ENCODE peak calls at places on chromosomes 12 and 14, in four cellular contexts. One of them, this sample, is unnamed.

GRCh38 chr14:20680363-20680762 is 4.0 kb upstream of the RNASE4 start:
- DNase-seq in A549: no peak
- DNase-seq in prostate gland: no peak
- DNase-seq in IMR-90: no peak
- DNase-seq in this sample: no peak

GRCh38 chr12:6183689-6184441 is 16.3 kb upstream of the CD9 start:
- DNase-seq in A549: no peak
- DNase-seq in prostate gland: no peak
- DNase-seq in IMR-90: peak
- DNase-seq in this sample: peak

GRCh38 chr12:122116707-122117535 is 38.4 kb downstream of the MLXIP start:
- DNase-seq in A549: peak
- DNase-seq in prostate gland: no peak
- DNase-seq in IMR-90: no peak
- DNase-seq in this sample: no peak

GRCh38 chr12:20985399-20985798 is 145.6 kb upstream of the SLCO1B1 start:
- DNase-seq in A549: no peak
- DNase-seq in prostate gland: no peak
- DNase-seq in IMR-90: no peak
- DNase-seq in this sample: no peak

GRCh38 chr14:78902010-78902623 is 731.9 kb downstream of the NRXN3 start:
- DNase-seq in A549: peak
- DNase-seq in prostate gland: peak
- DNase-seq in IMR-90: peak
- DNase-seq in this sample: peak

GRCh38 chr12:132563911-132564310 is 46.5 kb downstream of the LRCOL1 start:
- DNase-seq in A549: no peak
- DNase-seq in prostate gland: no peak
- DNase-seq in IMR-90: no peak
- DNase-seq in this sample: peak

GRCh38 chr14:60657609-60657983 is 8.3 kb upstream of the SIX1 start:
- DNase-seq in A549: no peak
- DNase-seq in prostate gland: no peak
- DNase-seq in IMR-90: no peak
- DNase-seq in this sample: no peak

GRCh38 chr14:93007225-93007997 is 84.5 kb downstream of the CHGA start:
- DNase-seq in A549: peak
- DNase-seq in prostate gland: no peak
- DNase-seq in IMR-90: peak
- DNase-seq in this sample: peak

GRCh38 chr12:53211476-53212381 is 4.7 kb upstream of the ITGB7 start:
- DNase-seq in A549: peak
- DNase-seq in prostate gland: no peak
- DNase-seq in IMR-90: no peak
- DNase-seq in this sample: no peak

GRCh38 chr12:90868626-90869025 is 86.3 kb downstream of the CCER1 start:
- DNase-seq in A549: no peak
- DNase-seq in prostate gland: no peak
- DNase-seq in IMR-90: no peak
- DNase-seq in this sample: no peak

GRCh38 chr14:101134161-101134631 is 230.7 kb upstream of the RTL1 start:
- DNase-seq in A549: no peak
- DNase-seq in prostate gland: peak
- DNase-seq in IMR-90: no peak
- DNase-seq in this sample: no peak

GRCh38 chr14:99529899-99530298 is 48.7 kb downstream of the CCNK start:
- DNase-seq in A549: no peak
- DNase-seq in prostate gland: no peak
- DNase-seq in IMR-90: peak
- DNase-seq in this sample: no peak

GRCh38 chr14:90970167-90970600 is 90.3 kb downstream of the RPS6KA5 start:
- DNase-seq in A549: peak
- DNase-seq in prostate gland: no peak
- DNase-seq in IMR-90: peak
- DNase-seq in this sample: no peak

GRCh38 chr14:22320353-22320733 is 268.7 kb downstream of the DAD1 start:
- DNase-seq in A549: no peak
- DNase-seq in prostate gland: no peak
- DNase-seq in IMR-90: no peak
- DNase-seq in this sample: no peak

GRCh38 chr12:54479421-54479820 is 6.0 kb upstream of the GTSF1 start:
- DNase-seq in A549: no peak
- DNase-seq in prostate gland: no peak
- DNase-seq in IMR-90: peak
- DNase-seq in this sample: no peak

GRCh38 chr12:26576266-26576665 is 256.7 kb downstream of the ITPR2 start:
- DNase-seq in A549: no peak
- DNase-seq in prostate gland: no peak
- DNase-seq in IMR-90: no peak
- DNase-seq in this sample: no peak

DNA sequence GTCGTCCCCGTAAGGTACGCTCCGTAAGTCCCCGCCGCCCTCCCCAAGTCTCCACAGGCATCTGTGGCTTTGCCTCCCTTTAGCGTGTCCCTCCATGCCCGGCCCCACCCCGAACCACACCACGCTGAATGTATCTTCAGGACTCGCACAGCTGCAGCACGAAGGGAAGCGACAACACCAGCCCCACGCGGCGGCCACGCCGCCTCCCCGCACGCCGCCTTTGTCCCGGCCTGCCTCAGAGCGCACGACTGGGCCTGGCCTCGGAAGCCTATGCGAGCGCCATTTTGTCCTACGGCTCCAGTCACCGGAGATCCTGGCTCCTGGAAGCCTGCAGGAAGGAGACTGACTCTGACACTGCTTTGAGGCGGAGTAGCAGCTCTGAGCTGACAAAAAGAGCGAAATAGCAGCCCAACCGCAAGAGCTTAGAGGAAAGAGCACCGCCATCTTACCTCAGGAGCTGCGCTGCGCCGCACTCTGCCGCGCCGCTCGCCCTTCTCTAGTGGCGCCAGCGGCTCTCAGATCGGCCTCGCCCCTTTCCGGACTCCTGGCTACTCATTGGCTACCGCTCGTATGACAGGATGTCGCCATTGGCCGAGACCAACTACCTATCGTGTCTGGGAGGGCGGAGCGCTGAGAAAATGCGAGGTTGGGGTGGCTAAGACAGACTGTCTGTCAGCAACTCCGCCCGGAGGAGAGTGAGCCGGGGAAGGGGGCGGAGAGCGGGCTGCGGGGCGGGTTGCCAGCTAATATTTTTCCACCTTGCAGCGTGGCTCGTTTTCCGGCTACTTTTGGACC is at the start of gene KANSL2:
- DNase-seq in A549: peak
- DNase-seq in prostate gland: peak
- DNase-seq in IMR-90: peak
- DNase-seq in this sample: peak
- TF ChIP-seq POLR2A in A549: peak
- TF ChIP-seq POLR2A in prostate gland: peak
- TF ChIP-seq POLR2A in IMR-90: peak
- TF ChIP-seq POLR2A in this sample: peak

GRCh38 chr14:23636317-23637211 is at the start of gene DHRS2:
- DNase-seq in A549: no peak
- DNase-seq in prostate gland: no peak
- DNase-seq in IMR-90: no peak
- DNase-seq in this sample: no peak
- TF ChIP-seq POLR2A in A549: no peak
- TF ChIP-seq POLR2A in prostate gland: no peak
- TF ChIP-seq POLR2A in IMR-90: no peak
- TF ChIP-seq POLR2A in this sample: no peak

DNA sequence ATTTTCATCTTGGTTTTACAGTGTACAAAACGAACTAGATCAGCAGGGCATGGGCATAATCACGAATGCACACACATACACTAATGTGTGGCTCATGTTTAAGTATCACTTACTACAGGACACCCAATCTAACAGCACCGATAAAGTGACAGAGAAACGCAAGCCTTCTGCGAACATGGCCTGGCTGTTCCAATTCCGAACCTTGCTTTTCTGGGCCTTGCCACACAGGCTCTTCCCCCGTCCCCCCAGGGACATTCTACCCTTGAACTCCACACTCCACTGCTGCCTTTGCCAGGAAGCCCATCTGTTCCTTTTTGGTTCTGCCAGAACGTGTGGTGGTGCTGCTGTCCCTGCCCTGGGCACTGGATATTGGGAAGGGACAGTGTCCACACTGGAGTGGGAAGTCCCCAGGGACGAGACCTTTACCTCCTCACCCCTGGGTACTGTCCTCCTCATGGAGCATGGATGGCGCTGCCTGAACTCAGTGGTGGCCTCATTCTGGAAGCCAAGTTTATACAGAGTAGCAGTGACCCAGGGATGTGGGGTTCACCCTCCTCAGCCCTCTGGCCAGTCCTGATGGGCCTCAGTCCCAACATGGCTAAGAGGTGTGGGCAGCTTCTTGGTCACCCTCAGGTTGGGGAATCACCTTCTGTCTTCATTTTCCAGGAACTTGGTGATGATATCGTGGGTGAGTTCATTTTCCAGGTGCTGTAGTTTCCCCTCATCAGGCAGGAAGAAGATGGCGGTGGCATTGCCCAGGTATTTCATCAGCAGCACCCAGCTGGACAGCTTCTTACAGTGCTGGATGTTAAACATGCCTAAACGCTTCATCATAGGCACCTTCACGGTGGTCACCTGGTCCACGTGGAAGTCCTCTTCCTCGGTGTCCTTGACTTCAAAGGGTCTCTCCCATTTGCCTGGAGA is 7.9 kb downstream of the SERPINA1 start:
- DNase-seq in A549: no peak
- DNase-seq in prostate gland: no peak
- DNase-seq in IMR-90: no peak
- DNase-seq in this sample: no peak
- TF ChIP-seq POLR2A in A549: no peak
- TF ChIP-seq POLR2A in prostate gland: no peak
- TF ChIP-seq POLR2A in IMR-90: no peak
- TF ChIP-seq POLR2A in this sample: no peak

GRCh38 chr14:24416932-24417619 is 12.4 kb downstream of the CBLN3 start:
- DNase-seq in A549: no peak
- DNase-seq in prostate gland: no peak
- DNase-seq in IMR-90: no peak
- DNase-seq in this sample: peak

GRCh38 chr14:24416254-24416931 is 13.1 kb downstream of the CBLN3 start:
- DNase-seq in A549: no peak
- DNase-seq in prostate gland: no peak
- DNase-seq in IMR-90: no peak
- DNase-seq in this sample: no peak

GRCh38 chr14:24415421-24416253 is 13.8 kb downstream of the CBLN3 start:
- DNase-seq in A549: no peak
- DNase-seq in prostate gland: no peak
- DNase-seq in IMR-90: no peak
- DNase-seq in this sample: peak

GRCh38 chr14:24417832-24418491 is 11.5 kb downstream of the CBLN3 start:
- DNase-seq in A549: no peak
- DNase-seq in prostate gland: no peak
- DNase-seq in IMR-90: no peak
- DNase-seq in this sample: no peak

DNA sequence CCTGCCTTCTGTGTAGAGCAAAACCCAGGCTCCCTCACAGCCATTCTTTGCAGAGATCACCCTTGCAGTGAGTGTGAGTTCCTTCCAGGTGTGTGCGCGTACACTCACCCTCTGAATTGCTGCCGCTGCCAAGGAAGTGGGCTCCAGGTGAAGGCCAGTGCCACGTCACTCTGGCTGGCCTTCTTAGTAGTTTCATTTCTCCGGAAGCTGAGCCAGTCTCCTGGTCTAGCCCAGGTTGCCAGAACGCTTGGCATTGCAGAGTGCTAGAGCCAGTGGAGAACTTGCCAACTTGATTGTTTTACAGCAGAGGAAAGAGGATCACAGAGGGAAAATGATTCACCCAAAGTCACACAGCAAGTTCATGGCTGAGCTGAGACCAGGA is 11.0 kb downstream of the CBLN3 start:
- DNase-seq in A549: no peak
- DNase-seq in prostate gland: no peak
- DNase-seq in IMR-90: no peak
- DNase-seq in this sample: no peak
- TF ChIP-seq POLR2A in A549: no peak
- TF ChIP-seq POLR2A in prostate gland: no peak
- TF ChIP-seq POLR2A in IMR-90: no peak
- TF ChIP-seq POLR2A in this sample: no peak

DNA sequence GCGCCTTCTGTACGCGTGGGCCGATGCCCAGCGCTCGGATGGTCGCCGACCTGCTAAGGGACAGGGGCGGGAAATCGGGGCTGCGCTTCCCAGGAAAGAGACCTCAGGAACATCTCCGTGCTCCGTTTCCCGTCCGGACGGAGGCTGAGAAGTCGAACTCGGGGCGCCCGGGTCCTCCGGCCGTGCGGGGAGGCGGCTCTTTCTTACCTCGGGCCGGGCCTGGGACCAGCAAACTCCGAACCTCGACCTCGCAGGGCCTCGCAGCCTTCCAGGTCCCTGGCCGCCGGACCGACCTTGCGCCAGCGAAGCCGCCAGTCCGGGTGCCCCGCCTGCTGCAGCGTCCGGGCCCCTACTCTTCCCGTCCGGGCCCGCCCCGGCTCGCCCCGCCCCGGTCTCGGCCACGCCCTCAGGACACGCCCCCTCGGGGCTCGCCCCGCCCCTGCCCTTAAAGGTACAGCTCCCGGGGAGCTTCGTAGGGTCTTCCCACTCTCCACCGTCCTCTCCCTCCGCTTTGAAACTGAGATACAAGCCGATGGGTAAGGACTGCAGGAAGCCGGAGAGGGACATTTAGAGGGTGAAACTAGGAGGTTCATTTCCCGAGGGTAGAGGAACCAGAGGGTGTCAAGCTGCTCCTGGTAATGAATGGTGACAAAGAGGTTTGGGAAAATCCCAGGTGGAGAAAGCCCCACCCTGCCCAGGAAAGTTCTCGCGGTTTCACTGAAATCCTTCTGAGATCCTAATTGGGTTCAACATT is at the start of gene SLC8B1:
- DNase-seq in A549: peak
- DNase-seq in prostate gland: peak
- DNase-seq in IMR-90: peak
- DNase-seq in this sample: peak
- TF ChIP-seq POLR2A in A549: peak
- TF ChIP-seq POLR2A in prostate gland: peak
- TF ChIP-seq POLR2A in IMR-90: peak
- TF ChIP-seq POLR2A in this sample: peak

GRCh38 chr14:67541448-67542387 is 8.6 kb downstream of the PLEKHH1 start:
- DNase-seq in A549: no peak
- DNase-seq in prostate gland: no peak
- DNase-seq in IMR-90: no peak
- DNase-seq in this sample: no peak
- TF ChIP-seq POLR2A in A549: no peak
- TF ChIP-seq POLR2A in prostate gland: no peak
- TF ChIP-seq POLR2A in IMR-90: no peak
- TF ChIP-seq POLR2A in this sample: no peak

DNA sequence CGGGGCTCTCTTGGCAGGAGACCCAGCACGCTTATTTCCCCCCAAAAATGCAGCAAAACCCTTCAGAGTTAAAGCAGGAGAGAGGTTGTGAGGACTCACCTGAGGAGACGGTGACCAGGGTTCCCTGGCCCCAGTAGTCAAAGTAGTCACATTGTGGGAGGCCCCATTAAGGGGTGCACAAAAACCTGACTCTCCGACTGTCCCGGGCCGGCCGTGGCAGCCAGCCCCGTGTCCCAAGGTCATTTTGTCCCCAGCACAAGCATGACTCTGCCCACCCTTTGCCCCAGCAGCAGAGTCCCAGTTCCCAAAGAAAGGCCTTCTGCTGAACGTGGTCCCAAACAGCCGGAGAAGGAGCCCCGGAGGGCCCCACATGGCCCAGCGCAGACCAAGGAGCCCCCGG is 337.7 kb downstream of the TMEM121 start:
- DNase-seq in A549: no peak
- DNase-seq in prostate gland: no peak
- DNase-seq in IMR-90: no peak
- DNase-seq in this sample: no peak
- TF ChIP-seq POLR2A in A549: no peak
- TF ChIP-seq POLR2A in prostate gland: no peak
- TF ChIP-seq POLR2A in IMR-90: no peak
- TF ChIP-seq POLR2A in this sample: no peak

GRCh38 chr14:103057372-103058208 is at the start of gene CDC42BPB:
- DNase-seq in A549: peak
- DNase-seq in prostate gland: peak
- DNase-seq in IMR-90: peak
- DNase-seq in this sample: peak
- TF ChIP-seq POLR2A in A549: peak
- TF ChIP-seq POLR2A in prostate gland: peak
- TF ChIP-seq POLR2A in IMR-90: no peak
- TF ChIP-seq POLR2A in this sample: no peak